ENCODE peak calls at places on chromosomes 3 and 15, in nine cellular contexts. X is mucosa of descending colon, T is B cell, J is AG04450, D is bronchial epithelial cell, L is natural killer cell, P is esophagus squamous epithelium, N is colonic mucosa, F is HCT116. Y is an unnamed sample.

GRCh38 chr3:101484805-101485620 is 28.0 kb downstream of the SENP7 start:
- DNase-seq in X (no peak), T (no peak), J (peak; percentile 1), D (peak; percentile 79), L (no peak), P (no peak), N (no peak), F (no peak), Y (peak; percentile 48)

GRCh38 chr3:195770081-195770840 is 41.5 kb downstream of the MUC4 start:
- DNase-seq in X (no peak), T (no peak), J (no peak), D (no peak), L (no peak), P (no peak), N (no peak), F (no peak), Y (no peak)

GRCh38 chr3:122233109-122233952 is 49.9 kb downstream of the CASR start:
- DNase-seq in X (no peak), T (peak; percentile 68), J (no peak), D (no peak), L (no peak), P (no peak), N (no peak), F (no peak), Y (no peak)

GRCh38 chr3:38805765-38806386 is 10.1 kb downstream of the SCN10A start:
- DNase-seq in X (peak; percentile 39), T (peak; percentile 5), J (peak; percentile 46), D (peak; percentile 56), L (no peak), P (no peak), N (peak; percentile 46), F (peak; percentile 46), Y (peak; percentile 90)

GRCh38 chr15:89321521-89322410 is 12.9 kb downstream of the POLG start:
- DNase-seq in X (no peak), T (no peak), J (no peak), D (no peak), L (no peak), P (no peak), N (no peak), F (no peak), Y (no peak)

GRCh38 chr3:5994651-5995050 is 807.1 kb downstream of the EDEM1 start:
- DNase-seq in X (no peak), T (no peak), J (no peak), D (no peak), L (no peak), P (no peak), N (no peak), F (no peak), Y (no peak)

GRCh38 chr3:15634671-15635661 is 33.4 kb downstream of the BTD start:
- DNase-seq in X (no peak), T (no peak), J (no peak), D (no peak), L (no peak), P (no peak), N (no peak), F (no peak), Y (no peak)

GRCh38 chr3:58434511-58434910 is 879 bp upstream of the PDHB start:
- DNase-seq in X (no peak), T (no peak), J (no peak), D (no peak), L (no peak), P (no peak), N (no peak), F (no peak), Y (no peak)

GRCh38 chr15:77565516-77565915 is 67.2 kb downstream of the LINGO1 start:
- DNase-seq in X (no peak), T (no peak), J (no peak), D (no peak), L (no peak), P (no peak), N (no peak), F (no peak), Y (no peak)

GRCh38 chr15:80154336-80154735 is 1.5 kb downstream of the FAH start:
- DNase-seq in X (no peak), T (no peak), J (no peak), D (no peak), L (no peak), P (no peak), N (no peak), F (no peak), Y (no peak)

GRCh38 chr3:61078016-61078415 is 173.2 kb downstream of the FHIT start:
- DNase-seq in X (no peak), T (no peak), J (no peak), D (no peak), L (no peak), P (no peak), N (no peak), F (no peak), Y (no peak)

GRCh38 chr3:120622870-120623718 is 27.0 kb downstream of the NDUFB4 start:
- DNase-seq in X (no peak), T (no peak), J (no peak), D (peak; percentile 70), L (no peak), P (no peak), N (peak; percentile 23), F (peak; percentile 93), Y (peak; percentile 76)
- TF ChIP-seq CTCF in X (no peak), T (no peak), J (no peak), D (no peak), L (no peak), P (no peak), N (no peak), F (peak; percentile 56), Y (peak; percentile 36)

DNA sequence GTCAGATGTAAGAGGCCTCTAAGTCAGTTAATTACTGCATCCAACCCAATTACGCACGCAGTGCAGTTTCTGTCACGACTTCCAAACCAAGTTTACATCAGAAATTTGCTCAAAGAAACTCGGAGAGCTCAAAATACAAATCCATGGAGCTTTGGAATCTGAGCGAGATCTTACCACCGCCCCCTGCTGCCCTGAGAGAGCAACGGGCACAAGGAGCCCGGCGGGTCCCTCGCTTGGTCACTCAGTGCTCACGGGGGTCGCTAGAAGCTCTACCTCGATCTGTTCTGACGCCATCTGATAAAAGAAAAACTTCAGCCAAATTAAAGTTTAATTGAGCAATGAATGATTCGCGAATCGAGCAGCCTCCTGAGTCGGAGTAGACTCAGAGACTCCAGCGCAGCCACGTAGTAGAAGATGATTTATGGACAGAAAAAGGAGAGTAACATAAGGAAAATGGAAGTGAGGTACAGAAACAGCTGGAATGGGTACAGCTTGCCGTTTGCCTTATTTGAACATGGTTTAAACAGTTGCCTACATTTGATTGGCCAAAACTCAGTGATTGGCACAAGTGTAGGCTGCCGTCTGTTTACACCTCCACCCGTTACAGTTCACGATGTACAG is 232.7 kb upstream of the ATP10A start:
- DNase-seq in X (no peak), T (no peak), J (no peak), D (no peak), L (no peak), P (no peak), N (no peak), F (no peak), Y (no peak)
- TF ChIP-seq CTCF in X (no peak), T (no peak), J (peak; percentile 52), D (peak; percentile 4), L (peak; percentile 9), P (no peak), N (no peak), F (no peak), Y (no peak)

GRCh38 chr3:179768080-179768479 is 115.2 kb downstream of the USP13 start:
- DNase-seq in X (no peak), T (no peak), J (peak; percentile 32), D (peak; percentile 53), L (no peak), P (no peak), N (peak; percentile 35), F (no peak), Y (peak; percentile 69)
- TF ChIP-seq CTCF in X (no peak), T (no peak), J (peak; percentile 79), D (peak; percentile 62), L (no peak), P (no peak), N (peak; percentile 43), F (peak; percentile 55), Y (peak; percentile 60)

GRCh38 chr15:64462492-64462891 is 2.1 kb downstream of the ZNF609 start:
- DNase-seq in X (no peak), T (no peak), J (no peak), D (no peak), L (no peak), P (no peak), N (no peak), F (no peak), Y (no peak)

GRCh38 chr15:64460206-64460736 is at the start of gene ZNF609:
- DNase-seq in X (peak; percentile 99), T (peak; percentile 89), J (peak; percentile 83), D (peak; percentile 78), L (peak; percentile 93), P (peak; percentile 54), N (peak; percentile 99), F (peak; percentile 95), Y (peak; percentile 96)

GRCh38 chr15:64461577-64462162 is 1.3 kb downstream of the ZNF609 start:
- DNase-seq in X (no peak), T (no peak), J (no peak), D (peak; percentile 28), L (no peak), P (no peak), N (peak; percentile 32), F (no peak), Y (no peak)

GRCh38 chr15:64459382-64459781 is 996 bp upstream of the ZNF609 start:
- DNase-seq in X (no peak), T (no peak), J (no peak), D (no peak), L (no peak), P (no peak), N (no peak), F (no peak), Y (no peak)

GRCh38 chr15:64460737-64461576 is 579 bp downstream of the ZNF609 start:
- DNase-seq in X (peak; percentile 28), T (peak; percentile 61), J (peak; percentile 52), D (peak; percentile 81), L (peak; percentile 23), P (no peak), N (peak; percentile 61), F (peak; percentile 35), Y (peak; percentile 81)
- TF ChIP-seq CTCF in X (no peak), T (no peak), J (peak; percentile 33), D (no peak), L (no peak), P (peak; percentile 10), N (no peak), F (no peak), Y (no peak)

GRCh38 chr3:187464682-187465081 is 96.5 kb downstream of the RTP4 start:
- DNase-seq in X (no peak), T (no peak), J (no peak), D (no peak), L (no peak), P (no peak), N (no peak), F (no peak), Y (no peak)
- TF ChIP-seq CTCF in X (no peak), T (no peak), J (no peak), D (no peak), L (no peak), P (no peak), N (no peak), F (no peak), Y (no peak)

GRCh38 chr15:78909791-78910228 is 35.0 kb downstream of the CTSH start:
- DNase-seq in X (no peak), T (peak; percentile 68), J (no peak), D (peak; percentile 39), L (no peak), P (no peak), N (peak; percentile 48), F (peak; percentile 10), Y (peak; percentile 66)
- TF ChIP-seq CTCF in X (no peak), T (peak; percentile 79), J (peak; percentile 74), D (peak; percentile 70), L (peak; percentile 41), P (peak; percentile 64), N (peak; percentile 49), F (peak; percentile 76), Y (peak; percentile 48)